ENCODE peak calls at places on chromosomes 4 and X, in ten cellular contexts. D is HCT116; V is substantia nigra; F is GM10248; P is EH; M is stimulated activated CD4-positive, alpha-beta T cell treated with anti-CD3 and anti-CD28 coated beads, Interleukin-12 subunit alpha, Interleukin-12 subunit beta, amount 100 ng/mL, for 4 hours; X is GM12892; C is Right ventricle myocardium superior; L is osteocyte; I is IMR-90. H is an unnamed sample.

GRCh38 chr4:40481977-40482376 is 146.8 kb downstream of the CHRNA9 start:
- DNase-seq in D (no peak), V (no peak), F (no peak), P (no peak), M (no peak), X (no peak), C (peak; percentile 39), L (no peak), I (no peak), H (no peak)

GRCh38 chr4:183987987-183988392 is 82.9 kb downstream of the STOX2 start:
- DNase-seq in D (peak; percentile 68), V (peak; percentile 74), F (no peak), P (peak; percentile 71), M (no peak), X (no peak), C (peak; percentile 71), L (no peak), I (peak; percentile 95), H (no peak)

GRCh38 chr4:87240341-87240740 is 19.9 kb upstream of the KLHL8 start:
- DNase-seq in D (no peak), V (no peak), F (no peak), P (peak; percentile 31), M (no peak), X (no peak), C (no peak), L (no peak), I (no peak), H (no peak)

GRCh38 chr4:40121515-40121914 is 64.9 kb downstream of the N4BP2 start:
- DNase-seq in D (peak; percentile 12), V (no peak), F (no peak), P (peak; percentile 79), M (no peak), X (no peak), C (no peak), L (no peak), I (peak; percentile 89), H (no peak)

GRCh38 chrX:21991504-21991903 is 40.6 kb upstream of the PHEX start:
- DNase-seq in D (no peak), V (no peak), F (no peak), P (no peak), M (no peak), X (no peak), C (no peak), L (no peak), I (no peak), H (no peak)

GRCh38 chr4:36786519-36786918 is 458.0 kb upstream of the NWD2 start:
- DNase-seq in D (no peak), V (no peak), F (no peak), P (no peak), M (no peak), X (no peak), C (no peak), L (no peak), I (no peak), H (no peak)

GRCh38 chrX:119003462-119003861 is 29.0 kb downstream of the LONRF3 start:
- DNase-seq in D (no peak), V (no peak), F (no peak), P (no peak), M (no peak), X (no peak), C (no peak), L (no peak), I (no peak), H (no peak)

GRCh38 chr4:8914461-8915171 is 43.0 kb upstream of the HMX1 start:
- DNase-seq in D (no peak), V (no peak), F (no peak), P (no peak), M (no peak), X (peak; percentile 5), C (no peak), L (no peak), I (no peak), H (no peak)

GRCh38 chr4:70801265-70801809 is 38.4 kb downstream of the GRSF1 start:
- DNase-seq in D (no peak), V (no peak), F (peak; percentile 33), P (no peak), M (no peak), X (no peak), C (no peak), L (no peak), I (no peak), H (no peak)

GRCh38 chrX:39137363-39137954 is 336.2 kb downstream of the MID1IP1 start:
- DNase-seq in D (no peak), V (no peak), F (no peak), P (no peak), M (no peak), X (no peak), C (no peak), L (no peak), I (no peak), H (no peak)

GRCh38 chrX:17038277-17038676 is 91.8 kb downstream of the REPS2 start:
- DNase-seq in D (no peak), V (no peak), F (no peak), P (no peak), M (no peak), X (no peak), C (no peak), L (no peak), I (no peak), H (no peak)

GRCh38 chr4:38860788-38861424 is 4.3 kb upstream of the TLR6 start:
- DNase-seq in D (peak; percentile 74), V (no peak), F (peak; percentile 71), P (peak; percentile 21), M (peak; percentile 45), X (peak; percentile 33), C (peak; percentile 45), L (no peak), I (peak; percentile 26), H (no peak)

GRCh38 chr4:110344165-110344564 is 131.8 kb upstream of the ENPEP start:
- DNase-seq in D (peak; percentile 3), V (no peak), F (no peak), P (peak; percentile 20), M (no peak), X (no peak), C (no peak), L (no peak), I (no peak), H (no peak)

GRCh38 chr4:87985097-87985886 is 9.8 kb downstream of the SPP1 start:
- DNase-seq in D (peak; percentile 58), V (peak; percentile 80), F (peak; percentile 22), P (peak; percentile 76), M (peak; percentile 41), X (no peak), C (peak; percentile 58), L (no peak), I (peak; percentile 35), H (peak; percentile 16)

GRCh38 chr4:59044316-59044715 is 1934.1 kb upstream of the IGFBP7 start:
- DNase-seq in D (no peak), V (no peak), F (no peak), P (no peak), M (no peak), X (no peak), C (no peak), L (no peak), I (no peak), H (peak; percentile 33)

GRCh38 chr4:134202557-134202956 is 968 bp upstream of the PABPC4L start:
- DNase-seq in D (no peak), V (no peak), F (no peak), P (peak; percentile 44), M (no peak), X (no peak), C (no peak), L (no peak), I (no peak), H (no peak)

GRCh38 chrX:40097101-40097491 is 662 bp downstream of the BCOR start:
- DNase-seq in D (no peak), V (no peak), F (no peak), P (no peak), M (no peak), X (no peak), C (no peak), L (no peak), I (no peak), H (no peak)

GRCh38 chrX:133981908-133982307 is 3.5 kb downstream of the GPC3 start:
- DNase-seq in D (no peak), V (no peak), F (no peak), P (no peak), M (no peak), X (no peak), C (no peak), L (no peak), I (no peak), H (no peak)

GRCh38 chr4:146959692-146960091 is 14.0 kb upstream of the TTC29 start:
- DNase-seq in D (no peak), V (no peak), F (no peak), P (peak; percentile 59), M (no peak), X (no peak), C (no peak), L (no peak), I (peak; percentile 3), H (no peak)

GRCh38 chr4:38957947-38958346 is 74.3 kb downstream of the TMEM156 start:
- DNase-seq in D (no peak), V (no peak), F (no peak), P (no peak), M (no peak), X (no peak), C (no peak), L (no peak), I (no peak), H (no peak)